ENCODE peak calls at places on chromosome 1, in four cellular contexts. Q is mesendoderm, L is IMR-90, F is H1. C is an unnamed sample.

GRCh38 chr1:12654004-12654567 is 10.2 kb downstream of the AADACL4 start:
- DNase-seq in F (no peak), Q (no peak), L (peak), C (no peak)

GRCh38 chr1:37090671-37091070 is 56.4 kb upstream of the GRIK3 start:
- DNase-seq in F (no peak), L (no peak), Q (no peak), C (no peak)

GRCh38 chr1:110945626-110946025 is 18.1 kb downstream of the LRIF1 start:
- DNase-seq in F (no peak), Q (no peak), L (no peak), C (no peak)

GRCh38 chr1:244971524-244972216 is 107.3 kb upstream of the HNRNPU start:
- DNase-seq in Q (no peak), F (no peak), L (no peak), C (no peak)

GRCh38 chr1:63799324-63799723 is 25.5 kb downstream of the ROR1 start:
- DNase-seq in Q (no peak), F (no peak), L (peak), C (no peak)

GRCh38 chr1:234701737-234702341 is 91.9 kb upstream of the IRF2BP2 start:
- DNase-seq in Q (no peak), L (no peak), F (no peak), C (no peak)

GRCh38 chr1:240094043-240094722 is 2.5 kb downstream of the FMN2 start:
- DNase-seq in L (no peak), Q (no peak), F (no peak), C (no peak)

GRCh38 chr1:32349211-32349708 is 13.0 kb downstream of the FAM229A start:
- DNase-seq in F (no peak), Q (no peak), L (peak), C (no peak)

GRCh38 chr1:45473302-45473701 is 17.7 kb downstream of the TESK2 start:
- DNase-seq in L (no peak), Q (no peak), F (no peak), C (no peak)

GRCh38 chr1:2251363-2251762 is 23.2 kb downstream of the SKI start:
- DNase-seq in F (no peak), L (no peak), Q (no peak), C (no peak)

GRCh38 chr1:32072622-32073386 is at the start of gene TMEM39B:
- DNase-seq in L (peak), Q (peak), F (peak), C (peak)

GRCh38 chr1:154536570-154536969 is 21.9 kb downstream of the UBE2Q1 start:
- DNase-seq in L (no peak), Q (no peak), F (no peak), C (no peak)

DNA sequence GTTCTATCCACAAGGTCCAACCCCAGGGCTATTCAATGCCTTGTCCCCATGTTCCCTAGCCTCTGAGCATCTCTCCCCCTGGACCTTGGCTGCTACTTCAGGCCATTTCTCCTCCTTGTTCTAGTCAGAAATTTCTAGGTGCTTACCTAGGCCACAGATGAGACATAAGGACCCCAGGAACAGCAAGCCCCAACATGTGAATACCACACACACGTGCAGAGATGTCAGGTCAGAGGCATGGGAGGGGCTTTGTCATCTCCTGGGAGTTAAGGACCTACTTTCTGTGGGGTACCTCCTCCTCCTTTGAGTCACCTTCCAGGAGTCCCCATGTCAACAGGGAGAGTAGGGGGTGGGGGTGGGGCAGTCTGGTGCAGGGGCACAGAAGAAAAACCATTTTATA is 7.1 kb upstream of the RGS16 start:
- DNase-seq in L (no peak), Q (no peak), F (no peak), C (no peak)
- H3K9ac ChIP-seq in L (no peak), Q (no peak), F (no peak), C (no peak)

GRCh38 chr1:182839209-182840065 is at the start of gene DHX9:
- DNase-seq in F (peak), Q (peak), L (peak), C (peak)
- H3K18ac ChIP-seq in F (peak), Q (peak), L (peak), C (peak)

GRCh38 chr1:157105298-157105987 is 5.8 kb upstream of the ETV3L start:
- DNase-seq in L (no peak), Q (no peak), F (no peak), C (no peak)
- H4K5ac ChIP-seq in L (peak), Q (no peak), F (no peak), C (no peak)

GRCh38 chr1:35707253-35708178 is 11.2 kb downstream of the C1orf216 start:
- DNase-seq in Q (peak), F (peak), L (no peak), C (peak)
- H3K9ac ChIP-seq in Q (peak), F (peak), L (no peak), C (no peak)

GRCh38 chr1:14599787-14600186 is 1.3 kb downstream of the KAZN start:
- DNase-seq in Q (no peak), F (no peak), L (no peak), C (no peak)

GRCh38 chr1:14598007-14598497 is 433 bp upstream of the KAZN start:
- DNase-seq in Q (peak), L (no peak), F (peak), C (peak)

GRCh38 chr1:14598498-14599172 is at the start of gene KAZN:
- DNase-seq in Q (peak), L (no peak), F (peak), C (peak)

GRCh38 chr1:14600405-14601150 is 2.1 kb downstream of the KAZN start:
- DNase-seq in F (no peak), Q (peak), L (no peak), C (no peak)

DNA sequence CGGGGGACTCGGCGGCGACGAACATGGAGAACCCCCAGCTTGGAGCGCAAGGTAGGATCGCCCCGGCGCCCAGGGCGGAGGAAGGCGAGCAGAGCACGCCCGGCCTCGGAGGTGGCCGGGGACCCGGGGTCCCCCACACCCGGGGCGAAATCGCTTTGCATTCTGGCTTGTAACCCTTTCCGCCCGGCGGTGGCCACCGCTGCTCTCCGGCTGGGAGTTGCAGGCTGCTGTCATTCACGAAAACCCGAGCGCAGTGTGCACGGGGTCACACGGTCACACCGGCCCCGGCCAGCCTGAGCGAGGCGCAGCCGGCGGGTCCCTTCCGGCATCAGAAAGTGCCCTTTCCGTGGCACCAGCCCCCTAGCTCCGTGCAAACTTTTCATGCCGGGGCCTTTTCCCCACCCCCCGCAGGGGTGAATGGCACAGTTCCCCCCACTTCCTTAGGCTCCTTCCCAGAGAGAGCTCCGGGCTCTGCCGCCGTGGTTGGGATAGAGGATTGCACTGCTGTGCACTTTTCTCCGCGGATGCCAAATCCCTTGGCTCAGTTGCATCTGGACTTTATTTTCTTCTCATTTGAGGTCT is 779 bp downstream of the KAZN start:
- DNase-seq in L (no peak), F (peak), Q (peak), C (peak)
- H3K18ac ChIP-seq in L (no peak), F (no peak), Q (peak), C (peak)

GRCh38 chr1:200628223-200628868 is 7.8 kb upstream of the KIF14 start:
- DNase-seq in F (no peak), L (no peak), Q (no peak), C (no peak)
- H4K5ac ChIP-seq in F (no peak), L (no peak), Q (no peak), C (no peak)

GRCh38 chr1:223727541-223727940 is 15.2 kb downstream of the CAPN2 start:
- DNase-seq in L (peak), F (no peak), Q (no peak), C (no peak)

GRCh38 chr1:223725578-223725977 is 13.2 kb downstream of the CAPN2 start:
- DNase-seq in Q (no peak), L (no peak), F (no peak), C (no peak)

GRCh38 chr1:223724376-223724775 is 12.0 kb downstream of the CAPN2 start:
- DNase-seq in F (no peak), L (peak), Q (no peak), C (no peak)

GRCh38 chr1:223723351-223723904 is 11.1 kb downstream of the CAPN2 start:
- DNase-seq in L (no peak), Q (no peak), F (no peak), C (no peak)

GRCh38 chr1:223726380-223727001 is 14.2 kb downstream of the CAPN2 start:
- DNase-seq in Q (peak), F (peak), L (peak), C (peak)
- H3K9ac ChIP-seq in Q (peak), F (no peak), L (peak), C (no peak)

DNA sequence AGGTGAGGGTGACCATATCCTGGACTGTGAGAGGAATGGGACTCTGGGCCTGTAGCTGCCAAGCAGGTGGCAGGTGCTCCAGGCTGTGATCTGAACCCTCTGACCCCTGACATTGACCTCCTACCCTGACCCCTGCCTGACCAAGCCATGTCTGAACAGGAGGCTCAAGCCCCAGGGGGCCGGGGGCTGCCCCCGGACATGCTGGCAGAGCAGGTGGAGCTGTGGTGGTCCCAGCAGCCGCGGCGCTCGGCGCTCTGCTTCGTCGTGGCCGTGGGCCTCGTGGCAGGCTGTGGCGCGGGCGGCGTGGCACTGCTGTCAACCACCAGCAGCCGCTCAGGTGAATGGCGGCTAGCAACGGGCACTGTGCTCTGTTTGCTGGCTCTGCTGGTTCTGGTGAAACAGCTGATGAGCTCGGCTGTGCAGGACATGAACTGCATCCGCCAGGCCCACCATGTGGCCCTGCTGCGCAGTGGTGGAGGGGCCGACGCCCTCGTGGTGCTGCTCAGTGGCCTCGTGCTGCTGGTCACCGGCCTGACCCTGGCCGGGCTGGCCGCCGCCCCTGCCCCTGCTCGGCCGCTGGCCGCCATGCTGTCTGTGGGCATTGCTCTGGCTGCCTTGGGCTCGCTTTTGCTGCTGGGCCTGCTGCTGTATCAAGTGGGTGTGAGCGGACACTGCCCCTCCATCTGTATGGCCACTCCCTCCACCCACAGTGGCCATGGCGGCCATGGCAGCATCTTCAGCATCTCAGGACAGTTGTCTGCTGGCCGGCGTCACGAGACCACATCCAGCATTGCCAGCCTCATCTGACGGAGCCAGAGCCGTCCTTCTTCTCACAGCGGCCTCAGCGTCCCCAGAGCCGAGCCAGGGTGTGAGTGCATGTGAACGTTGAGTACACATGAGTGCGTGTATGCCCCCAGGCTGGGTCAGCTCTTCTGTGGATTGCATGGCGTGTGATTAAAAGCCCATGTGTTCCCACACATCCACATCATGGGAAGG is 3.1 kb downstream of the TMEM125 start:
- DNase-seq in L (no peak), Q (no peak), F (no peak), C (peak)
- H3K18ac ChIP-seq in L (no peak), Q (no peak), F (no peak), C (no peak)